ENCODE peak calls at places on chromosomes 7 and 10, in eight cellular contexts. One of them, this sample, is unnamed.

GRCh38 chr7:57245206-57245605 is 113.0 kb upstream of the ZNF479 start:
- DNase-seq in heart left ventricle: no peak
- DNase-seq in IMR-90: no peak
- DNase-seq in spleen: peak; percentile 50
- DNase-seq in lower leg skin: no peak
- DNase-seq in H54: no peak
- DNase-seq in HCT116: no peak
- DNase-seq in A549: no peak
- DNase-seq in this sample: peak; percentile 52

GRCh38 chr10:93445097-93445960 is 36.8 kb downstream of the MYOF start:
- DNase-seq in A549: peak; percentile 99
- DNase-seq in spleen: no peak
- DNase-seq in H54: peak; percentile 73
- DNase-seq in heart left ventricle: peak; percentile 82
- DNase-seq in IMR-90: peak; percentile 98
- DNase-seq in HCT116: peak; percentile 84
- DNase-seq in lower leg skin: peak; percentile 96
- DNase-seq in this sample: peak; percentile 95

GRCh38 chr10:3568983-3569382 is 216.0 kb downstream of the KLF6 start:
- DNase-seq in A549: no peak
- DNase-seq in IMR-90: no peak
- DNase-seq in HCT116: no peak
- DNase-seq in H54: no peak
- DNase-seq in spleen: no peak
- DNase-seq in lower leg skin: no peak
- DNase-seq in heart left ventricle: no peak
- DNase-seq in this sample: no peak

GRCh38 chr10:14478639-14479038 is 147.9 kb upstream of the FRMD4A start:
- DNase-seq in A549: peak; percentile 49
- DNase-seq in lower leg skin: peak; percentile 87
- DNase-seq in H54: peak; percentile 35
- DNase-seq in HCT116: peak; percentile 19
- DNase-seq in heart left ventricle: peak; percentile 65
- DNase-seq in spleen: no peak
- DNase-seq in IMR-90: peak; percentile 84
- DNase-seq in this sample: no peak

GRCh38 chr10:63013755-63014154 is 119.4 kb upstream of the NRBF2 start:
- DNase-seq in HCT116: no peak
- DNase-seq in IMR-90: no peak
- DNase-seq in H54: no peak
- DNase-seq in A549: no peak
- DNase-seq in spleen: no peak
- DNase-seq in heart left ventricle: no peak
- DNase-seq in lower leg skin: no peak
- DNase-seq in this sample: no peak

GRCh38 chr10:71312840-71313789 is 5.9 kb upstream of the SLC29A3 start:
- DNase-seq in heart left ventricle: peak; percentile 59
- DNase-seq in lower leg skin: peak; percentile 92
- DNase-seq in IMR-90: peak; percentile 60
- DNase-seq in H54: no peak
- DNase-seq in spleen: no peak
- DNase-seq in A549: no peak
- DNase-seq in HCT116: no peak
- DNase-seq in this sample: peak; percentile 90

GRCh38 chr7:41621953-41622831 is 80.7 kb downstream of the INHBA start:
- DNase-seq in A549: no peak
- DNase-seq in spleen: no peak
- DNase-seq in heart left ventricle: no peak
- DNase-seq in H54: peak; percentile 12
- DNase-seq in HCT116: no peak
- DNase-seq in lower leg skin: no peak
- DNase-seq in IMR-90: no peak
- DNase-seq in this sample: no peak

GRCh38 chr10:16952610-16953009 is 135.4 kb upstream of the RSU1 start:
- DNase-seq in spleen: no peak
- DNase-seq in lower leg skin: no peak
- DNase-seq in H54: no peak
- DNase-seq in A549: no peak
- DNase-seq in HCT116: no peak
- DNase-seq in IMR-90: no peak
- DNase-seq in heart left ventricle: no peak
- DNase-seq in this sample: no peak

GRCh38 chr7:42593860-42594259 is 318.0 kb downstream of the C7orf25 start:
- DNase-seq in H54: no peak
- DNase-seq in lower leg skin: no peak
- DNase-seq in spleen: no peak
- DNase-seq in heart left ventricle: no peak
- DNase-seq in IMR-90: no peak
- DNase-seq in HCT116: no peak
- DNase-seq in A549: no peak
- DNase-seq in this sample: no peak

GRCh38 chr7:1252543-1253090 is 19.9 kb downstream of the UNCX start:
- DNase-seq in spleen: no peak
- DNase-seq in lower leg skin: no peak
- DNase-seq in HCT116: no peak
- DNase-seq in IMR-90: no peak
- DNase-seq in H54: no peak
- DNase-seq in A549: no peak
- DNase-seq in heart left ventricle: no peak
- DNase-seq in this sample: no peak

GRCh38 chr7:137508437-137509175 is 165.1 kb upstream of the PTN start:
- DNase-seq in A549: no peak
- DNase-seq in spleen: no peak
- DNase-seq in lower leg skin: no peak
- DNase-seq in IMR-90: peak; percentile 90
- DNase-seq in heart left ventricle: no peak
- DNase-seq in HCT116: no peak
- DNase-seq in H54: peak; percentile 18
- DNase-seq in this sample: no peak

GRCh38 chr10:24718031-24718855 is 5.4 kb downstream of the ARHGAP21 start:
- DNase-seq in A549: peak; percentile 77
- DNase-seq in H54: no peak
- DNase-seq in lower leg skin: no peak
- DNase-seq in IMR-90: peak; percentile 90
- DNase-seq in heart left ventricle: no peak
- DNase-seq in HCT116: no peak
- DNase-seq in spleen: no peak
- DNase-seq in this sample: no peak

GRCh38 chr7:116953372-116953726 is at the start of gene ST7:
- DNase-seq in heart left ventricle: no peak
- DNase-seq in lower leg skin: peak; percentile 93
- DNase-seq in IMR-90: peak; percentile 68
- DNase-seq in H54: peak; percentile 46
- DNase-seq in A549: peak; percentile 67
- DNase-seq in spleen: peak; percentile 88
- DNase-seq in HCT116: peak; percentile 42
- DNase-seq in this sample: no peak

GRCh38 chr7:116954443-116954838 is 1.1 kb downstream of the ST7 start:
- DNase-seq in heart left ventricle: no peak
- DNase-seq in lower leg skin: no peak
- DNase-seq in HCT116: no peak
- DNase-seq in A549: no peak
- DNase-seq in spleen: no peak
- DNase-seq in H54: no peak
- DNase-seq in IMR-90: no peak
- DNase-seq in this sample: no peak

GRCh38 chr7:116951366-116952292 is 1.7 kb upstream of the ST7 start:
- DNase-seq in IMR-90: no peak
- DNase-seq in lower leg skin: no peak
- DNase-seq in H54: no peak
- DNase-seq in HCT116: peak; percentile 48
- DNase-seq in spleen: no peak
- DNase-seq in heart left ventricle: no peak
- DNase-seq in A549: no peak
- DNase-seq in this sample: no peak

GRCh38 chr7:116953727-116954442 is 584 bp downstream of the ST7 start:
- DNase-seq in IMR-90: peak; percentile 88
- DNase-seq in spleen: peak; percentile 90
- DNase-seq in HCT116: peak; percentile 43
- DNase-seq in lower leg skin: peak; percentile 88
- DNase-seq in heart left ventricle: peak; percentile 62
- DNase-seq in A549: peak; percentile 70
- DNase-seq in H54: peak; percentile 59
- DNase-seq in this sample: peak; percentile 74

DNA sequence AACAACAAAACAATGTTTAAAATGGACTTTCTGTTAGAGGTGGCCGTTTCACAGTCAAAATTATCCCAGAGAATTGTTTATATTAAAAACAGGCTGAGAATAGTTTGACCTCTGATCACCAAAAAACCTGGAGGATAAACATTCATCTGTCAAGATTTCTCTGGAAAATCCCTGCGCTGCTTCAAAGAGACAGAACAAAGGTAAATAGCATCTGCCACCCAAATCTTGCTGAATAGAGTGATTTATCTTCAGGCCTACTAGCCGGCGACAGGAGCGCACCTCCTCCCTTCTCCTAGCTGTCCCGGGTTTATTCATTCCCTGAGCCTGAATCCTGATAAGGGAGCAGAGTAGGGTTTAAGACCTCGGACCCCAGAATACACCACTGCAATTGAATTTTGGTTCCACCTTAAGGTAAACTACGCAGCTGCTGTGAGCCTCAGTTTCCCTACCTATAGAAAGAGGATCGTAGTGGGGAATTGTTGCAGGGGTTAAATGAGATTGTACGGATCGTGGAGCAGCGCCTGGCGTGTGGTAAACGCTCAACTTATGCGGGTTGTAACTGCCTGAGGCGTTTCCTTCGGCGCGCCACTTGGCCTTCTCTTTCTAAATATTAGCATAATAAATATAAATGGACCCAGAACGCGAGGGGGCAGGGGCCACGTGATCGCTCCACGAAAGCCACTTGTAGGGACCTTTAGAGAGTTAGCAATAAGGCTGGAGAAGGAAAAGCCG is 495 bp upstream of the ST7 start:
- DNase-seq in A549: peak; percentile 59
- DNase-seq in IMR-90: peak; percentile 33
- DNase-seq in H54: no peak
- DNase-seq in HCT116: peak; percentile 28
- DNase-seq in spleen: no peak
- DNase-seq in lower leg skin: peak; percentile 94
- DNase-seq in heart left ventricle: peak; percentile 59
- DNase-seq in this sample: peak; percentile 86
- TF ChIP-seq POLR2A in A549: no peak
- TF ChIP-seq POLR2A in IMR-90: no peak
- TF ChIP-seq POLR2A in H54: no peak
- TF ChIP-seq POLR2A in HCT116: no peak
- TF ChIP-seq POLR2A in spleen: no peak
- TF ChIP-seq POLR2A in lower leg skin: no peak
- TF ChIP-seq POLR2A in heart left ventricle: no peak
- TF ChIP-seq POLR2A in this sample: no peak

GRCh38 chr10:101042667-101043355 is 11.8 kb downstream of the SFXN3 start:
- DNase-seq in A549: peak; percentile 96
- DNase-seq in lower leg skin: peak; percentile 99
- DNase-seq in HCT116: peak; percentile 97
- DNase-seq in H54: peak; percentile 90
- DNase-seq in spleen: peak; percentile 98
- DNase-seq in heart left ventricle: peak; percentile 96
- DNase-seq in IMR-90: peak; percentile 95
- DNase-seq in this sample: peak; percentile 99
- TF ChIP-seq POLR2A in A549: peak; percentile 55
- TF ChIP-seq POLR2A in lower leg skin: no peak
- TF ChIP-seq POLR2A in HCT116: peak; percentile 82
- TF ChIP-seq POLR2A in H54: no peak
- TF ChIP-seq POLR2A in spleen: no peak
- TF ChIP-seq POLR2A in heart left ventricle: peak; percentile 61
- TF ChIP-seq POLR2A in IMR-90: no peak
- TF ChIP-seq POLR2A in this sample: no peak

GRCh38 chr7:151518781-151519044 is 982 bp downstream of the RHEB start:
- DNase-seq in H54: no peak
- DNase-seq in lower leg skin: no peak
- DNase-seq in HCT116: no peak
- DNase-seq in IMR-90: no peak
- DNase-seq in spleen: no peak
- DNase-seq in heart left ventricle: no peak
- DNase-seq in A549: no peak
- DNase-seq in this sample: no peak

GRCh38 chr7:151520419-151521229 is 929 bp upstream of the RHEB start:
- DNase-seq in HCT116: no peak
- DNase-seq in spleen: peak; percentile 94
- DNase-seq in heart left ventricle: peak; percentile 65
- DNase-seq in H54: peak; percentile 51
- DNase-seq in lower leg skin: peak; percentile 94
- DNase-seq in IMR-90: no peak
- DNase-seq in A549: no peak
- DNase-seq in this sample: peak; percentile 85

GRCh38 chr7:151518105-151518780 is 1.5 kb downstream of the RHEB start:
- DNase-seq in lower leg skin: peak; percentile 90
- DNase-seq in HCT116: no peak
- DNase-seq in heart left ventricle: peak; percentile 59
- DNase-seq in spleen: peak; percentile 89
- DNase-seq in IMR-90: peak; percentile 48
- DNase-seq in H54: peak; percentile 35
- DNase-seq in A549: peak; percentile 54
- DNase-seq in this sample: peak; percentile 77

GRCh38 chr7:151517601-151518104 is 2.0 kb downstream of the RHEB start:
- DNase-seq in spleen: no peak
- DNase-seq in HCT116: no peak
- DNase-seq in A549: no peak
- DNase-seq in IMR-90: no peak
- DNase-seq in lower leg skin: no peak
- DNase-seq in heart left ventricle: no peak
- DNase-seq in H54: no peak
- DNase-seq in this sample: no peak

GRCh38 chr7:151519765-151520418 is at the start of gene RHEB:
- DNase-seq in spleen: peak; percentile 99
- DNase-seq in heart left ventricle: peak; percentile 99
- DNase-seq in lower leg skin: peak; percentile 100
- DNase-seq in HCT116: peak; percentile 98
- DNase-seq in A549: peak; percentile 99
- DNase-seq in IMR-90: peak; percentile 99
- DNase-seq in H54: peak; percentile 84
- DNase-seq in this sample: peak; percentile 99
- TF ChIP-seq POLR2A in spleen: no peak
- TF ChIP-seq POLR2A in heart left ventricle: no peak
- TF ChIP-seq POLR2A in lower leg skin: no peak
- TF ChIP-seq POLR2A in HCT116: no peak
- TF ChIP-seq POLR2A in A549: no peak
- TF ChIP-seq POLR2A in IMR-90: no peak
- TF ChIP-seq POLR2A in H54: peak; percentile 66
- TF ChIP-seq POLR2A in this sample: no peak

DNA sequence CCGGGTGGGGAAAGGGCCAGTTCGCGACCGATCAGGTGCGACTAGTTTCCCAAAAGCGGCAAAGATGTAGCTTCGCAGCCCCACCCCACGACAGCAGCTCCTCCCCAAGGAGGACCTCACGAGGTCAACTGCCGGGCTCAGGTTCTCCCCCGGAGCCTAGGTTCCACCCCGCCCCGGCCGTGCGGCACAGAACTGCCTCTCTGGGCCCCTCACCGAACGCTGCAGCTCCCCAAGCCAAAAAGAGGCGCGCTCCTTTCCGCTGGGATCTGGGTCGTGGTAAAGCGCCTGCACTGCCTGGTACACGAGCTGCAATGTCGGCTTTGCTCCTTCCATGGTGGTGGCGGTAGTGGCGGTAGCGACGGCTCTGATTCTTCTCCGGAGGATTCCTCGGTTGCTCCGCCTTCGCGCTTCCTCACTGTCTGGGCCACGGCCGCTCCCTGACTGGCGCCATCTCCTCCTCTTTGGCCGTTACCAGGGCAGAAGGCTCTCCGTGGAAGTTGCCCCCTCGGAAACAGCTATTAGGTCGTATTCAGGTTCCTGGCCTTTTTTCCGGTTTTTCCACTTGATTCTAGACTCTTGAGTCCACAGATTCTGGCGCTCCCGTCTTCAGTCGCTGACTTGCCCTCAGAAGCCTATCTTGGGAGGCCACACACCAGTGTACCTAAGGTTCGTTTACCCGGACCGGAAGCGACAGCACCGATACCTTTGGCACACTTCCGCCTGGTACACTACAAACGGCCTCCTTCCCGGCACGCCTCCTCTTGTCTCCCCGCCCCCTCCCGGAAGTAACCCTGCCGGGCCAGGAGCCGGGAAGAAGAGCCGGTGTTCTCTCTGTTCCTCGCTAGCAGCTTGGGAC is at the start of gene TNPO3:
- DNase-seq in HCT116: peak; percentile 90
- DNase-seq in spleen: peak; percentile 96
- DNase-seq in A549: peak; percentile 96
- DNase-seq in heart left ventricle: peak; percentile 94
- DNase-seq in IMR-90: peak; percentile 88
- DNase-seq in lower leg skin: peak; percentile 98
- DNase-seq in H54: peak; percentile 86
- DNase-seq in this sample: peak; percentile 97
- TF ChIP-seq POLR2A in HCT116: peak; percentile 75
- TF ChIP-seq POLR2A in spleen: peak; percentile 84
- TF ChIP-seq POLR2A in A549: peak; percentile 93
- TF ChIP-seq POLR2A in heart left ventricle: peak; percentile 54
- TF ChIP-seq POLR2A in IMR-90: peak; percentile 95
- TF ChIP-seq POLR2A in lower leg skin: no peak
- TF ChIP-seq POLR2A in H54: peak; percentile 88
- TF ChIP-seq POLR2A in this sample: peak; percentile 84

This sample was measured in suprapubic skin.